ENCODE peak calls at places on chromosome 19, in ten cellular contexts. I is astrocyte of the spinal cord; L is tibial nerve; P is CD4-positive, alpha-beta T cell; R is ascending aorta; K is heart right ventricle; N is cardiac muscle cell; Z is GM06990; V is AG04449; D is body of pancreas. W is an unnamed sample.

GRCh38 chr19:10884273-10884672 is 12.9 kb downstream of the CARM1 start:
- DNase-seq in D (no peak), P (no peak), I (peak; percentile 42), Z (no peak), N (peak; percentile 46), R (no peak), V (no peak), L (no peak), K (no peak), W (no peak)

GRCh38 chr19:18543814-18544475 is 572 bp upstream of the FKBP8 start:
- DNase-seq in Z (peak; percentile 59), D (peak; percentile 29), K (peak; percentile 44), R (peak; percentile 81), N (peak; percentile 72), I (peak; percentile 55), P (peak; percentile 68), L (peak; percentile 57), V (no peak), W (no peak)

GRCh38 chr19:35715981-35716734 is 1.6 kb upstream of the KMT2B start:
- DNase-seq in I (no peak), V (no peak), P (no peak), Z (no peak), K (peak; percentile 67), R (peak; percentile 63), D (peak; percentile 70), L (no peak), N (no peak), W (no peak)

GRCh38 chr19:47280183-47280797 is 5.6 kb downstream of the INAFM1 start:
- DNase-seq in L (no peak), Z (no peak), V (no peak), K (no peak), P (peak; percentile 62), R (no peak), N (peak; percentile 25), D (no peak), I (no peak), W (no peak)

GRCh38 chr19:19110410-19111137 is 27.7 kb downstream of the TMEM161A start:
- DNase-seq in R (no peak), I (no peak), P (no peak), L (no peak), D (no peak), Z (peak; percentile 44), V (no peak), N (peak; percentile 30), K (no peak), W (no peak)

GRCh38 chr19:31099470-31100190 is 249.6 kb downstream of the TSHZ3 start:
- DNase-seq in D (no peak), V (no peak), L (no peak), K (no peak), N (peak; percentile 26), R (no peak), P (no peak), Z (no peak), I (no peak), W (peak; percentile 19)

GRCh38 chr19:17584132-17584531 is 28.7 kb downstream of the COLGALT1 start:
- DNase-seq in Z (no peak), L (no peak), P (no peak), K (no peak), N (no peak), I (no peak), V (no peak), R (no peak), D (no peak), W (no peak)

GRCh38 chr19:610071-610800 is 20.6 kb downstream of the HCN2 start:
- DNase-seq in K (no peak), L (no peak), D (no peak), I (peak; percentile 43), N (peak; percentile 16), R (no peak), Z (peak; percentile 53), V (no peak), P (peak; percentile 52), W (no peak)

GRCh38 chr19:39506944-39507714 is 7.8 kb upstream of the SELENOV start:
- DNase-seq in P (peak; percentile 47), V (no peak), N (peak; percentile 79), R (no peak), D (no peak), I (peak; percentile 68), K (no peak), L (no peak), Z (peak; percentile 91), W (no peak)

GRCh38 chr19:14027856-14028450 is at the start of gene RLN3:
- DNase-seq in R (no peak), N (no peak), L (no peak), P (no peak), I (no peak), D (no peak), Z (no peak), V (no peak), K (no peak), W (no peak)

GRCh38 chr19:14021474-14021873 is 6.5 kb upstream of the RLN3 start:
- DNase-seq in V (no peak), N (no peak), L (no peak), I (no peak), K (no peak), D (no peak), R (no peak), Z (no peak), P (no peak), W (no peak)

GRCh38 chr19:14022469-14022868 is 5.5 kb upstream of the RLN3 start:
- DNase-seq in L (no peak), V (no peak), K (no peak), P (no peak), D (no peak), I (peak; percentile 71), R (no peak), Z (no peak), N (peak; percentile 55), W (no peak)

GRCh38 chr19:14019100-14019499 is 8.8 kb upstream of the RLN3 start:
- DNase-seq in I (no peak), K (no peak), P (no peak), R (no peak), N (no peak), L (no peak), D (no peak), V (no peak), Z (no peak), W (no peak)

DNA sequence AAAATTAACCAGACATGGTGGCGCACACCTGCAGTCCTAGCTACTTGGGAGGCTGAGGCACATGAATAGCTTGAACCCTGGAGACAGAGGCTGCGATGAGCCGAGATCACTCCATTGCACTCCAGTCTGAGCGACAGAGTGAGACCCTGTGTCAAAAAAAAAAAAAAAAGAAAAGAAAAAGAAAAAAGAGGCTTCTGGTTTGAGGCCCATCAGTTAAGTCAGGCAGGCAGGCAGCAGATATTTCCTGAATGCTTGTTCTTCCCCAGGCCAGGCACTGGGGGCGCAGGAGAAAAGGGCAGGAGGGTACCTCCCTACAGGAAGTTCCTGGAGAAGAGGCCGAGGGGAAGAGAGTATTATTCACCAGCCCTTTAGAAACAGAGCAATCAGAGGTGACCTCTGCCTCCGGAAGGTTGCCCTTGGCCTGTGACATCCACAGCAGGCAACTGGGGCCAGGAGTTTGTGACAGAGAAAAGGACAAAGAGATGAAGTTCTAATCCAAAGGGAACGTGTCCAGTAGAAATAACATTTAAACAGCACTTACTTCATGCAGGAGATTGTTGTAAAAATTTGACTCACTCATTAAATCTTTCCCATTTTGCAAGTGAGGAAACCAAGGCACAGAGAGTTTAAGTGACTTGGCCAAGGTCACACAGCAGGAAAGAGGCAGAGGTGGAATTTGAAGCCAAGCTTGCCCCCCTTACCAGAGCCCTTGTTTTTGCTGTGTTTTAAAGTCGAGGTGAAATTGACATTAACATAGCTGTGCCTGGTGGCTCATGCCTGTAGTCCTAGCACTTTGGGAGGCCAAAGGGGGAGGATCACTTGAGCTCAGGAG is 4.3 kb upstream of the RLN3 start:
- DNase-seq in D (peak; percentile 64), L (no peak), V (no peak), Z (no peak), R (no peak), N (peak; percentile 80), I (peak; percentile 40), K (peak; percentile 46), P (no peak), W (no peak)
- TF ChIP-seq CTCF in D (peak; percentile 63), L (peak; percentile 32), V (peak; percentile 38), Z (peak; percentile 51), R (peak; percentile 36), N (peak; percentile 69), I (peak; percentile 64), K (peak; percentile 42), P (peak; percentile 26), W (peak; percentile 40)

DNA sequence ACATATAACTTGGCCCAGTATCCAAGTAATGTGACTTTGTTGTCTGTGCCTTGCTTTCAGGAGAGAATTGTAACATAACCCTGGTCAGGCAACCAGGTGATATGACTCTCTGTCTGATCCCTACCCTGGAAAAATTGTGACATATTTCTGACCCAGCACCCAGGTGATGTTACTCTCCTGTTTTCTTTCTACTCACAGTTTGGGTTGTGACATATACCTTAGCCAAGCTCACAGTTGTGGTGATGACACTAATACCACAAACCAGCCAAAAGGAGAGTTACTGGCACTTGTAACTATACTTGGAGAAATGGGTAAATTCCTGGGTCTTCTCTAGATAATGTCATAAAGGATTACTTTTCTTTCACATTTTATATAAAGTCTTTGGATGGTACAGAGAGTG is 14.3 kb upstream of the ZNF254 start:
- DNase-seq in P (no peak), N (no peak), L (no peak), K (no peak), V (no peak), I (no peak), Z (no peak), D (no peak), R (no peak), W (no peak)
- TF ChIP-seq CTCF in P (no peak), N (no peak), L (no peak), K (no peak), V (no peak), I (no peak), Z (no peak), D (no peak), R (no peak), W (no peak)

DNA sequence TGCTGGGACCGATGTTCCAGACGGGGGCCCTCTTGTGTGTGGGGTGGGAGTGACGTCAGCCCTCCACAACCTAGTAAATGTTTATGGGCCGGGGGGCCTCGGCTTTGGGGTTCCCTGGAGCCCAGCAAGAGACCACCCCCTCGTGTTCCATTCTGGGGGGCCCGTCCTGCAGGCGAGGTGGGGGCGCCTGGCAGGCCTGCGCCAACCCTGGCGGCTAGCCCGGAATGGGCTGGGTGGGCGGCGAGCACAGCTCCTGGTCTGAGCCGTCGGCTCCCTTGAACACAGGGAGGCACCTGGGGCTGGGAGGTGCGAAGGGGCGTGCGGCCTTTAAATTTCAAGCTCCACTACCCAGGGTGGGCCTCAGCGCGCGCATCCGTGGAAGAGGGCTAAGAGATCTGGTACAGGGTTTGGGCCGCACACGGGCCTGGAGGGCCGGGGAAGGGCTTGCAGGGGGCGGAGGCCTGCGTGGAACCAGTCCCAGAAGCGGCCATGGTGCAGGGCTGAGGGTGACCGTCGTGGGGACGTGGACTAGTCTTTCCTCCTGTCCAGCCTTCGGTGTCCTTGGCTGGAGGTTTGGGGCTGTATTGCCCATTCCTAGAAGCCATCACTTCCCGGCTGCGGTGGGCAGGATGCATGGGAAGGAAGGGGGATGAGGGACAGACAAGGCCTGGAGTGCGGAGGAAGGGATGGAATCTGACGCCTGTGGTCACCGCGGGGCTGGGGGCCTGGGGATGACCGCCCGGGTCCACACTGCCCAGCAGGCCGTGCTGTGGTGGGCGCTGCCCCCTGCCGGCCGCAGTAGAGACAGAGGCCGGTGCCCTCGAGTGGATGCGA is 11.4 kb downstream of the NDUFA11 start:
- DNase-seq in K (no peak), Z (no peak), R (no peak), P (no peak), I (peak; percentile 37), V (no peak), L (no peak), D (peak; percentile 47), N (peak; percentile 66), W (no peak)
- TF ChIP-seq CTCF in K (peak; percentile 66), Z (peak; percentile 60), R (no peak), P (peak; percentile 41), I (peak; percentile 78), V (peak; percentile 93), L (peak; percentile 50), D (peak; percentile 74), N (peak; percentile 81), W (peak; percentile 73)

GRCh38 chr19:4531562-4532165 is 3.4 kb downstream of the PLIN5 start:
- DNase-seq in P (no peak), R (no peak), K (no peak), L (no peak), V (no peak), Z (no peak), I (no peak), D (peak; percentile 49), N (no peak), W (no peak)
- TF ChIP-seq CTCF in P (no peak), R (no peak), K (no peak), L (no peak), V (no peak), Z (no peak), I (no peak), D (peak; percentile 17), N (no peak), W (no peak)